ENCODE peak calls at places on chromosome 13, in six cellular contexts. T is uterus, U is breast epithelium, Q is body of pancreas, W is transverse colon, G is esophagus squamous epithelium. A is an unnamed sample. For H3K9me3 and H3K4me1, the result is how much of the 10 kb centered on the place peaks cover.

GRCh38 chr13:93776936-93777335 is 550.3 kb downstream of the GPC6 start:
- DNase-seq in T (no peak), U (no peak), Q (no peak), W (no peak), G (no peak), A (no peak)

GRCh38 chr13:41652735-41653361 is 195.5 kb downstream of the RGCC start:
- DNase-seq in T (peak), U (no peak), Q (peak), W (no peak), G (no peak), A (no peak)

GRCh38 chr13:105774739-105775460 is 760.6 kb downstream of the EFNB2 start:
- DNase-seq in T (no peak), U (no peak), Q (peak), W (no peak), G (no peak), A (no peak)

GRCh38 chr13:30406779-30407416 is 15.4 kb upstream of the UBE2L5 start:
- DNase-seq in T (no peak), U (no peak), Q (no peak), W (no peak), G (no peak), A (no peak)

GRCh38 chr13:47415048-47415447 is 518.2 kb upstream of the HTR2A start:
- DNase-seq in T (no peak), U (no peak), Q (no peak), W (no peak), G (no peak), A (no peak)

GRCh38 chr13:98476106-98476505 is 100.8 kb downstream of the STK24 start:
- DNase-seq in T (no peak), U (no peak), Q (no peak), W (no peak), G (no peak), A (no peak)

GRCh38 chr13:34627499-34627898 is 314.6 kb upstream of the NBEA start:
- DNase-seq in T (no peak), U (no peak), Q (no peak), W (no peak), G (no peak), A (no peak)

GRCh38 chr13:80695841-80696240 is 354.9 kb upstream of the SPRY2 start:
- DNase-seq in T (no peak), U (no peak), Q (no peak), W (no peak), G (no peak), A (no peak)

GRCh38 chr13:74111901-74112824 is 22.0 kb downstream of the KLF12 start:
- DNase-seq in T (no peak), U (no peak), Q (no peak), W (no peak), G (no peak), A (no peak)

GRCh38 chr13:98214008-98214643 is 37.1 kb upstream of the RNF113B start:
- DNase-seq in T (peak), U (no peak), Q (no peak), W (no peak), G (no peak), A (peak)

GRCh38 chr13:113630804-113631203 is 27.2 kb downstream of the ATP4B start:
- DNase-seq in T (no peak), U (peak), Q (no peak), W (no peak), G (no peak), A (no peak)

GRCh38 chr13:36357692-36358091 is 11.5 kb upstream of the SPART start:
- DNase-seq in T (peak), U (no peak), Q (peak), W (no peak), G (no peak), A (peak)

GRCh38 chr13:91142572-91142971 is 204.9 kb upstream of the MIR17HG start:
- DNase-seq in T (no peak), U (no peak), Q (peak), W (no peak), G (no peak), A (no peak)

GRCh38 chr13:105159794-105160193 is 1375.7 kb downstream of the EFNB2 start:
- DNase-seq in T (no peak), U (no peak), Q (no peak), W (no peak), G (no peak), A (no peak)

GRCh38 chr13:27595055-27595811 is 25.1 kb downstream of the LNX2 start:
- DNase-seq in T (no peak), U (no peak), Q (no peak), W (no peak), G (no peak), A (no peak)

GRCh38 chr13:73602295-73602694 is 531.9 kb downstream of the KLF12 start:
- DNase-seq in T (no peak), U (no peak), Q (no peak), W (no peak), G (no peak), A (no peak)

GRCh38 chr13:113116871-113117271 is 5.7 kb upstream of the F10 start:
- DNase-seq in T (no peak), U (no peak), Q (no peak), W (no peak), G (no peak), A (no peak)

GRCh38 chr13:106533940-106534843 is 1.3 kb downstream of the EFNB2 start:
- DNase-seq in T (peak), U (no peak), Q (peak), W (peak), G (no peak), A (peak)

GRCh38 chr13:84399320-84400085 is 517.2 kb upstream of the SLITRK1 start:
- DNase-seq in T (no peak), U (no peak), Q (no peak), W (no peak), G (no peak), A (no peak)

GRCh38 chr13:30846311-30846710 is 59.8 kb upstream of the MEDAG start:
- DNase-seq in T (no peak), U (no peak), Q (no peak), W (no peak), G (no peak), A (no peak)

GRCh38 chr13:114024603-114025431 is 50.9 kb upstream of the C13orf46 start:
- DNase-seq in T (no peak), U (no peak), Q (no peak), W (peak), G (no peak), A (no peak)

GRCh38 chr13:49495783-49496762 is at the start of gene PHF11:
- DNase-seq in T (peak), U (peak), Q (peak), W (peak), G (peak), A (peak)

GRCh38 chr13:71873418-71874276 is 6.6 kb upstream of the DACH1 start:
- DNase-seq in T (no peak), U (no peak), Q (no peak), W (no peak), G (no peak), A (no peak)

DNA sequence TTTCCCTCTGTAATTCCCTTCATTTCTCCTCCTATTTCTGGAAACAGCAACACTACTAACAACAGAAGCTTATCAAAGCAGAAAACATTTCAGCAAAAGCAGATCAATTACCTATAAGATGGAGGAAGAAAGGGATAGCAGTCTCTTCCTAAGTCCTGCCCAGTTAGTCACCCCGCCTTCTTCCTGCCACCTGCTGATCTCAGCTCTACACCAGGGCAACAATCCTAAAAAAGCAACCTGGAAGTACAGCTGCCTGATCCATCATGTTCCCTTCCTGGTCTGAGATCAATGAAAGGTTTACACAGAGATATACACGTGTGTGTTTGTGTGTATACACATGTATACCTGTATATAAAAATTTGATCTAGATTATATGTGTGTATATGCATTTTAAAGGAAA is 59.4 kb downstream of the TSC22D1 start:
- DNase-seq in T (no peak), U (no peak), Q (no peak), W (no peak), G (no peak), A (no peak)
- TF ChIP-seq POLR2A in T (no peak), U (no peak), Q (no peak), W (no peak), G (no peak), A (no peak)

DNA sequence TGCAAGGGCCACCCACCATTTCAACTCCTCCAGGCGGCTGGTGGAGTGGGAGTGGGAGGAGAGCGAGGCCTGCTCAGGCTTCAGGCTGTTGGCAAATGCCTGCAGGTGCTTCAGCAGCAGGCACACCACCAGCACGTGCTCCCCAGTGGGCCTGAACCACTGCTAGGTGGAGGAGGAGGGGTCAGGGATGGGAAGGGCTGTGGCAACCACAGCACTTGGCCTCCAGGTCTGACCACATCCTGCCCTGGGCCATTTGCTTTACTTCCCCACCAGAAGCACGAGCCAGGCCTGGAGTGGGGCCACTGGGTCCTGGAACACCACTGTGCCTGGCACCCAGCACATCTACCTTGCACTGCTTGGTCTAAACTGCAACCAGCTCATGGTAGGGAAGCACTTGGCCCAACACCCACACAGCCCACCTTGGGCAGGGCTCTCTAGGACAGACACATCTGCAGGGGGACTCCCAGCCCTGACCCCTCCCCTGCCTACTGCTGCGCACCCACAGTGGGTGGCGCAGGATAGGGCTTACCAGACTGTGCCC is 26.2 kb downstream of the TUBA3C start:
- DNase-seq in T (no peak), U (no peak), Q (no peak), W (no peak), G (no peak), A (no peak)
- H3K9me3 ChIP-seq in T (under half), U (under half), Q (under half), W (under half), G (under half), A (under half)

DNA sequence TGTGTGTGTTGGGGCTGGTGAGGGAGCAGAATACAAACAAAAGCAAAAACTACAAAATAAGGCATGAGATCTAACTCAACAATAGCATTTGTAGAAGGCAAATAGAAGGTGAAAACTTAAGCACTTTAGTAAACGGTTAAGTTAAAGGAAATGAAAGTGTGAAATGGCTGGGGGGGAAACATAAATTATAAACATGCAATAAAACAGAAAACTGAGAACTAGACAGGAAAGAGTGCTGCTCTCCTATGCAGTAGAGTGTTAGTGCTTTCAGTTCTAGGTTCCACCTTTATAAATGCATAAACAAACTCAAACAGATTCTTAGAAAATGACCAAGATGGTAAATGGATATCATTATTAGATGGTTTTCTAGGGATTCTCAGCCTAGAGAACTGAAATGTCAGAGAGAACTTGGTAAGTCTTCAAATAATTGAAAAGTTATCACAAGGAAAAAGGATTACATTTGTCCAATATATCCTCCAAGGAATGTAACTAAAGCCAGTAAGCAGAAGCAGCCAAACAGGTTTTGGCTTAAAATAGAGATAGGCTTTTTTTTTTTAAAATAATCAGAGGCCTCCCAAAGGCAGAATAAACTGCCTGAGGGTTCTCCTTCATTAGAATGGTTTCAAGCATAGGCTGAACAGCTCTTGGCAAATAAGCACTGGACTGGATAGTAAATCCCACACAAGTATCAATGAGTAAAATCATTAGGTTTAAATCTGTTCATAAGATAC is 23.3 kb downstream of the RBM26 start:
- DNase-seq in T (no peak), U (no peak), Q (no peak), W (no peak), G (no peak), A (no peak)
- H3K4me1 ChIP-seq in T (under half), U (under half), Q (under half), W (under half), G (under half), A (under half)

DNA sequence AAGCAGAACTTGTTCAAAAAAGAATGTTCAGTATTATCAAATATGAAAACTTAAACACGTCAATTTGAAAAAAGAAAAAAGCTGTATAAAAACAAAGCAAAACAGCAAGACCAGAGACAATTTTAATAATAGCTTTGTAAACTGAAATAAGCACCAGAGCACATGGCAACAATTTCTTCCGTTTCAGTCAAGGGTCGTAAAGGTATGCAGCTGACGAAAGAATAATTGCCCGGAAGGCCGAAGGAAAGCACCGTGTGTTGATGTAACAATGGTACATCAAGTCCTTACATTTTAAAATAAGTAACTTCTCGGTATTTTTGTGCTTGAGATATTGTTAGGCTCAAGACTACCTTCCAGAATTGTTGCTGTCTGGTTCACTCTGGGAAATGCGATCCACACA is 1.7 kb downstream of the PROSER1 start:
- DNase-seq in T (no peak), U (no peak), Q (no peak), W (peak), G (no peak), A (no peak)
- TF ChIP-seq POLR2A in T (no peak), U (no peak), Q (no peak), W (no peak), G (no peak), A (no peak)

GRCh38 chr13:111955412-111955769 is 111.6 kb upstream of the SOX1 start:
- DNase-seq in T (no peak), U (no peak), Q (no peak), W (no peak), G (no peak), A (no peak)
- H3K9me3 ChIP-seq in T (under half), U (under half), Q (under half), W (under half), G (under half), A (under half)

GRCh38 chr13:51624207-51624606 is 39.9 kb downstream of the WDFY2 start:
- DNase-seq in T (no peak), U (no peak), Q (no peak), W (no peak), G (no peak), A (no peak)

GRCh38 chr13:51620165-51620983 is 36.1 kb downstream of the WDFY2 start:
- DNase-seq in T (peak), U (no peak), Q (no peak), W (no peak), G (no peak), A (no peak)

GRCh38 chr13:51623473-51623872 is 39.2 kb downstream of the WDFY2 start:
- DNase-seq in T (no peak), U (no peak), Q (no peak), W (no peak), G (no peak), A (no peak)

GRCh38 chr13:51619614-51620013 is 35.4 kb downstream of the WDFY2 start:
- DNase-seq in T (no peak), U (no peak), Q (no peak), W (no peak), G (no peak), A (no peak)

DNA sequence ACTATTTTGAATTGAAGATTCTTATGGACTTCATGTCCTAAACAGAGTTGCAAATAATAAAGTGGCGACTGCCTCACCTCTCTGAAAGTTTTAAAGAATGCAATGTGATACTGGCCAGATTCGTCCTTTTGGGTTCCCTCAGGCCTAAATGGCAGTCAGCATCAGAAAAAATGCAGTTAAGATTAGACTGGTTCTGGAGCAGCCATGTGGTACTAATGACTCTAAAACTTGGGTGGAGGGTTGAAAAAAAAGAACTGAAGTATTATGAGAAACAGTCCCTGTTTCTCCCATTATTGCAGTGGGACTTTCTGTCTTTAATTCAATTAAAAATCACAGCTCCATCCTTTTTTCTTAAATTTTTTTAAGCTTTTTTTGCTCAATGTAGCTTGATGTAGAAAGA is 37.3 kb downstream of the WDFY2 start:
- DNase-seq in T (no peak), U (no peak), Q (no peak), W (no peak), G (no peak), A (no peak)
- H3K4me1 ChIP-seq in T (under half), U (under half), Q (under half), W (under half), G (under half), A (under half)